ENCODE peak calls at places on chromosomes 11 and 22, in eight cellular contexts. One of them, this sample, is unnamed.
A peak's percentile ranks its signal among the peaks of the same experiment; 100 is the strongest.

GRCh38 chr22:38069372-38070249 is 12.4 kb downstream of the PICK1 start:
- DNase-seq in neural crest cell: peak; percentile 57
- DNase-seq in progenitor cell of endocrine pancreas: no peak
- DNase-seq in IMR-90: peak; percentile 29
- DNase-seq in Panc1: no peak
- DNase-seq in cardiac fibroblast: peak; percentile 67
- DNase-seq in heart right ventricle: peak; percentile 85
- DNase-seq in stomach: no peak
- DNase-seq in this sample: peak; percentile 81

GRCh38 chr22:17772249-17772962 is 1.9 kb downstream of the BID start:
- DNase-seq in neural crest cell: no peak
- DNase-seq in progenitor cell of endocrine pancreas: no peak
- DNase-seq in IMR-90: peak; percentile 42
- DNase-seq in Panc1: no peak
- DNase-seq in cardiac fibroblast: no peak
- DNase-seq in heart right ventricle: no peak
- DNase-seq in stomach: no peak
- DNase-seq in this sample: no peak

GRCh38 chr11:2825886-2826678 is 59.5 kb downstream of the CDKN1C start:
- DNase-seq in neural crest cell: no peak
- DNase-seq in progenitor cell of endocrine pancreas: no peak
- DNase-seq in IMR-90: peak; percentile 95
- DNase-seq in Panc1: no peak
- DNase-seq in cardiac fibroblast: peak; percentile 96
- DNase-seq in heart right ventricle: peak; percentile 65
- DNase-seq in stomach: no peak
- DNase-seq in this sample: peak; percentile 8

GRCh38 chr11:122791836-122792235 is 46.5 kb upstream of the CRTAM start:
- DNase-seq in neural crest cell: no peak
- DNase-seq in progenitor cell of endocrine pancreas: no peak
- DNase-seq in IMR-90: peak; percentile 78
- DNase-seq in Panc1: peak; percentile 46
- DNase-seq in cardiac fibroblast: peak; percentile 79
- DNase-seq in heart right ventricle: no peak
- DNase-seq in stomach: no peak
- DNase-seq in this sample: no peak

GRCh38 chr22:23035557-23036277 is 34.6 kb upstream of the GNAZ start:
- DNase-seq in neural crest cell: no peak
- DNase-seq in progenitor cell of endocrine pancreas: no peak
- DNase-seq in IMR-90: no peak
- DNase-seq in Panc1: no peak
- DNase-seq in cardiac fibroblast: no peak
- DNase-seq in heart right ventricle: no peak
- DNase-seq in stomach: no peak
- DNase-seq in this sample: no peak

GRCh38 chr11:121391914-121392313 is 60.2 kb upstream of the SORL1 start:
- DNase-seq in neural crest cell: no peak
- DNase-seq in progenitor cell of endocrine pancreas: no peak
- DNase-seq in IMR-90: no peak
- DNase-seq in Panc1: no peak
- DNase-seq in cardiac fibroblast: no peak
- DNase-seq in heart right ventricle: no peak
- DNase-seq in stomach: peak; percentile 65
- DNase-seq in this sample: no peak

GRCh38 chr11:61923166-61924015 is 6.0 kb upstream of the RAB3IL1 start:
- DNase-seq in neural crest cell: no peak
- DNase-seq in progenitor cell of endocrine pancreas: peak; percentile 20
- DNase-seq in IMR-90: peak; percentile 63
- DNase-seq in Panc1: no peak
- DNase-seq in cardiac fibroblast: peak; percentile 53
- DNase-seq in heart right ventricle: peak; percentile 84
- DNase-seq in stomach: peak; percentile 64
- DNase-seq in this sample: peak; percentile 31

GRCh38 chr11:18361154-18361553 is 33.2 kb upstream of the LDHA start:
- DNase-seq in neural crest cell: no peak
- DNase-seq in progenitor cell of endocrine pancreas: no peak
- DNase-seq in IMR-90: no peak
- DNase-seq in Panc1: no peak
- DNase-seq in cardiac fibroblast: no peak
- DNase-seq in heart right ventricle: no peak
- DNase-seq in stomach: no peak
- DNase-seq in this sample: no peak

GRCh38 chr11:2990617-2991476 is 1.3 kb downstream of the NAP1L4 start:
- DNase-seq in neural crest cell: no peak
- DNase-seq in progenitor cell of endocrine pancreas: no peak
- DNase-seq in IMR-90: no peak
- DNase-seq in Panc1: no peak
- DNase-seq in cardiac fibroblast: no peak
- DNase-seq in heart right ventricle: no peak
- DNase-seq in stomach: no peak
- DNase-seq in this sample: no peak

GRCh38 chr11:92259861-92260260 is 35.2 kb downstream of the FAT3 start:
- DNase-seq in neural crest cell: no peak
- DNase-seq in progenitor cell of endocrine pancreas: no peak
- DNase-seq in IMR-90: no peak
- DNase-seq in Panc1: no peak
- DNase-seq in cardiac fibroblast: no peak
- DNase-seq in heart right ventricle: no peak
- DNase-seq in stomach: no peak
- DNase-seq in this sample: no peak

GRCh38 chr11:72613450-72613849 is 60.8 kb downstream of the PDE2A start:
- DNase-seq in neural crest cell: no peak
- DNase-seq in progenitor cell of endocrine pancreas: no peak
- DNase-seq in IMR-90: no peak
- DNase-seq in Panc1: no peak
- DNase-seq in cardiac fibroblast: no peak
- DNase-seq in heart right ventricle: no peak
- DNase-seq in stomach: no peak
- DNase-seq in this sample: no peak

GRCh38 chr11:60868682-60869450 is 1.5 kb downstream of the ZP1 start:
- DNase-seq in neural crest cell: no peak
- DNase-seq in progenitor cell of endocrine pancreas: no peak
- DNase-seq in IMR-90: no peak
- DNase-seq in Panc1: no peak
- DNase-seq in cardiac fibroblast: no peak
- DNase-seq in heart right ventricle: no peak
- DNase-seq in stomach: peak; percentile 23
- DNase-seq in this sample: no peak

GRCh38 chr22:30488121-30488520 is 16.3 kb upstream of the SEC14L3 start:
- DNase-seq in neural crest cell: no peak
- DNase-seq in progenitor cell of endocrine pancreas: no peak
- DNase-seq in IMR-90: no peak
- DNase-seq in Panc1: no peak
- DNase-seq in cardiac fibroblast: no peak
- DNase-seq in heart right ventricle: no peak
- DNase-seq in stomach: no peak
- DNase-seq in this sample: no peak

GRCh38 chr22:40721266-40721665 is 42.0 kb downstream of the MCHR1 start:
- DNase-seq in neural crest cell: peak; percentile 32
- DNase-seq in progenitor cell of endocrine pancreas: no peak
- DNase-seq in IMR-90: peak; percentile 71
- DNase-seq in Panc1: no peak
- DNase-seq in cardiac fibroblast: no peak
- DNase-seq in heart right ventricle: no peak
- DNase-seq in stomach: no peak
- DNase-seq in this sample: peak; percentile 56

GRCh38 chr11:106306942-106307341 is 229.5 kb downstream of the AASDHPPT start:
- DNase-seq in neural crest cell: no peak
- DNase-seq in progenitor cell of endocrine pancreas: no peak
- DNase-seq in IMR-90: no peak
- DNase-seq in Panc1: no peak
- DNase-seq in cardiac fibroblast: peak; percentile 27
- DNase-seq in heart right ventricle: no peak
- DNase-seq in stomach: no peak
- DNase-seq in this sample: no peak

GRCh38 chr22:19610518-19611253 is 86.5 kb upstream of the CLDN5 start:
- DNase-seq in neural crest cell: no peak
- DNase-seq in progenitor cell of endocrine pancreas: no peak
- DNase-seq in IMR-90: no peak
- DNase-seq in Panc1: no peak
- DNase-seq in cardiac fibroblast: no peak
- DNase-seq in heart right ventricle: no peak
- DNase-seq in stomach: no peak
- DNase-seq in this sample: no peak

GRCh38 chr22:29814003-29814402 is 24.1 kb downstream of the ASCC2 start:
- DNase-seq in neural crest cell: no peak
- DNase-seq in progenitor cell of endocrine pancreas: no peak
- DNase-seq in IMR-90: no peak
- DNase-seq in Panc1: no peak
- DNase-seq in cardiac fibroblast: no peak
- DNase-seq in heart right ventricle: no peak
- DNase-seq in stomach: no peak
- DNase-seq in this sample: no peak

GRCh38 chr11:134742956-134743808 is 331.1 kb upstream of the B3GAT1 start:
- DNase-seq in neural crest cell: no peak
- DNase-seq in progenitor cell of endocrine pancreas: no peak
- DNase-seq in IMR-90: no peak
- DNase-seq in Panc1: no peak
- DNase-seq in cardiac fibroblast: no peak
- DNase-seq in heart right ventricle: no peak
- DNase-seq in stomach: no peak
- DNase-seq in this sample: no peak

GRCh38 chr11:72012897-72013721 is 14.4 kb downstream of the IL18BP start:
- DNase-seq in neural crest cell: no peak
- DNase-seq in progenitor cell of endocrine pancreas: no peak
- DNase-seq in IMR-90: peak; percentile 17
- DNase-seq in Panc1: no peak
- DNase-seq in cardiac fibroblast: peak; percentile 80
- DNase-seq in heart right ventricle: peak; percentile 72
- DNase-seq in stomach: peak; percentile 85
- DNase-seq in this sample: no peak

GRCh38 chr22:19669570-19669969 is 44.7 kb upstream of the SEPTIN5 start:
- DNase-seq in neural crest cell: no peak
- DNase-seq in progenitor cell of endocrine pancreas: no peak
- DNase-seq in IMR-90: no peak
- DNase-seq in Panc1: no peak
- DNase-seq in cardiac fibroblast: no peak
- DNase-seq in heart right ventricle: peak; percentile 44
- DNase-seq in stomach: no peak
- DNase-seq in this sample: no peak

DNA sequence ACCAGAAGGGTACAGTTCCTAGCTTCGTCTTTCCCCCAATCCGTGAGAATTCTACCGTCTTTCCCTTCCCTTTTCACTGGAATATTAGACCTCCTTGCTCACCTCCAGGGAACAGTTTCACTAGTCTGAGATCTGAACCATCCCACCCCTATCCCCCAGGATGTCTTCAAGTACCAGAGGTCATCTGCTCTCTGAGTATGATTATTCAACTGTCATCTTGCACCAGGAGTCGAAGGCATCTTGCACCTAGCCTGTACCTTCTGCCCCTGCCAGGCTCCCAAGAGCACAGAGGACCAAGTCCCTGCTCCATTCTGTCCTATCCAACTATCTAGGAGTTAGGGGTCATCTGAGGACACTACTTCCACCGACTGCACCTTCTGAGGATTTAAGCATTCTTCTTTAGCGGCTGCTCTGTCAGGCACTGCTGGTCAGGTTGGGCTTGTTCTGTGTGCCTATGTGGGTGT is 804 bp downstream of the ACER3 start:
- DNase-seq in neural crest cell: no peak
- DNase-seq in progenitor cell of endocrine pancreas: no peak
- DNase-seq in IMR-90: no peak
- DNase-seq in Panc1: no peak
- DNase-seq in cardiac fibroblast: no peak
- DNase-seq in heart right ventricle: no peak
- DNase-seq in stomach: no peak
- DNase-seq in this sample: no peak
- TF ChIP-seq CTCF in neural crest cell: no peak
- TF ChIP-seq CTCF in progenitor cell of endocrine pancreas: no peak
- TF ChIP-seq CTCF in IMR-90: no peak
- TF ChIP-seq CTCF in Panc1: no peak
- TF ChIP-seq CTCF in cardiac fibroblast: no peak
- TF ChIP-seq CTCF in heart right ventricle: no peak
- TF ChIP-seq CTCF in stomach: no peak
- TF ChIP-seq CTCF in this sample: no peak

DNA sequence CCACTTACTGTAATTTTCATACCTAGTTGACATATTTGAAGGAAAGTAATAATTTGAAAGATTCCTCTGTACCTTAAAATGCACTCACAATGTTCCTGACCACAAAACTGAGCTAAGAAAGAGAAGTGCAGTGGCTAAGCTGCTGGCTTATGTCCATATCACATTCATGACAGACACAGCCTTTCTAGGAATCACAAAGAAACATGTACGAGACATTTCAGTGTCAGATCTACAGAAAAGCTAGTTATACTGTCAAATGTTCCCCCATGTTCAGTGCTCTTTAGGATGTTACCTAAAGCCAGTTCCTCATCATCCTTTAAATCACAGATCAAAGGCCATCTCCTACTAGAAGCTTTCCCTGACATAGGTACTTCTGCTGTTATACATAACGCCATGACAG is 142.2 kb upstream of the C11orf58 start:
- DNase-seq in neural crest cell: no peak
- DNase-seq in progenitor cell of endocrine pancreas: no peak
- DNase-seq in IMR-90: no peak
- DNase-seq in Panc1: no peak
- DNase-seq in cardiac fibroblast: no peak
- DNase-seq in heart right ventricle: no peak
- DNase-seq in stomach: no peak
- DNase-seq in this sample: no peak
- TF ChIP-seq CTCF in neural crest cell: no peak
- TF ChIP-seq CTCF in progenitor cell of endocrine pancreas: no peak
- TF ChIP-seq CTCF in IMR-90: no peak
- TF ChIP-seq CTCF in Panc1: no peak
- TF ChIP-seq CTCF in cardiac fibroblast: no peak
- TF ChIP-seq CTCF in heart right ventricle: no peak
- TF ChIP-seq CTCF in stomach: no peak
- TF ChIP-seq CTCF in this sample: no peak

DNA sequence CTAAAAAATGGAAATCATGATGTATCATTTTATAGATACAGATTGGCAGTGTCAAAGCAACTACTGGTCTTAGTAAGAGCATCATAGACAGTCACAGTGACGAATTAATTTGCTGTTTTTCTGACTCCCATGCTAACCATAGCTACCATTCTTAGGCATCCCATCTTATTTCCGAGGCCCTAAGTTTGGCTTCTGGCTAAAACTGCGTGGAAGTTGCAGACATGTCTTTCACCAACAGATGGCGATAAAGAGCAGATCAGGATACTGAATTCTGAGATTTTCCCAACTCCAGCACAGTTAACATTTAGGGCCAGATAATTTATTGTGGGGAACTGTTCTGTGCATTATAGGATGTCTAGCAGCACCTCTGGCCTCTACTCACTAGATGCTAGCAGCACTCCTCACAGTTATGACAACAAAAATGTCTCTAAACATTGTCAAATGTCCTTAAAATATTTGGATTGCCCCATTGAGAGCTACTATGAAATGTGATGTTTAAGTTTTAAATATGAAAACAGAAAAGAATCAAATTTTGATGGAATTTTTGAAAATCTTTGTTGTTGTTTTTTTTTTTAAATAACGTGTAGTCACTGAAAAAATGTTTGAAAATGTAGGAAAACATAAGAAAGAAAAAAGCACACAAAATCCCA is 16.3 kb downstream of the OR2AG2 start:
- DNase-seq in neural crest cell: peak; percentile 56
- DNase-seq in progenitor cell of endocrine pancreas: peak; percentile 30
- DNase-seq in IMR-90: peak; percentile 34
- DNase-seq in Panc1: no peak
- DNase-seq in cardiac fibroblast: peak; percentile 56
- DNase-seq in heart right ventricle: peak; percentile 43
- DNase-seq in stomach: peak; percentile 27
- DNase-seq in this sample: peak; percentile 39
- TF ChIP-seq CTCF in neural crest cell: peak; percentile 84
- TF ChIP-seq CTCF in progenitor cell of endocrine pancreas: peak; percentile 81
- TF ChIP-seq CTCF in IMR-90: peak; percentile 69
- TF ChIP-seq CTCF in Panc1: peak; percentile 98
- TF ChIP-seq CTCF in cardiac fibroblast: peak; percentile 94
- TF ChIP-seq CTCF in heart right ventricle: peak; percentile 91
- TF ChIP-seq CTCF in stomach: peak; percentile 64
- TF ChIP-seq CTCF in this sample: peak; percentile 89

GRCh38 chr11:65547446-65548125 is 10.6 kb downstream of the LTBP3 start:
- DNase-seq in neural crest cell: no peak
- DNase-seq in progenitor cell of endocrine pancreas: no peak
- DNase-seq in IMR-90: no peak
- DNase-seq in Panc1: no peak
- DNase-seq in cardiac fibroblast: no peak
- DNase-seq in heart right ventricle: no peak
- DNase-seq in stomach: no peak
- DNase-seq in this sample: no peak
- TF ChIP-seq CTCF in neural crest cell: no peak
- TF ChIP-seq CTCF in progenitor cell of endocrine pancreas: peak; percentile 14
- TF ChIP-seq CTCF in IMR-90: no peak
- TF ChIP-seq CTCF in Panc1: no peak
- TF ChIP-seq CTCF in cardiac fibroblast: no peak
- TF ChIP-seq CTCF in heart right ventricle: no peak
- TF ChIP-seq CTCF in stomach: no peak
- TF ChIP-seq CTCF in this sample: no peak